ENCODE peak calls at places on chromosomes 6 and 20, in nine cellular contexts. M is nucleus accumbens; H is HT1080; W is activated T-cell treated with anti-CD3 and anti-CD28 coated beads, Interleukin-2, amount 50 U/mL, for 72 hours; J is psoas muscle; Q is naive thymus-derived CD4-positive, alpha-beta T cell; C is IMR-90; X is caudate nucleus; F is stimulated activated CD4-positive, alpha-beta T cell treated with anti-CD3 and anti-CD28 coated beads, Interleukin-2, amount 100 ng/mL, for 4 hours. V is an unnamed sample.

GRCh38 chr6:81713205-81713604 is 39.3 kb downstream of the TENT5A start:
- DNase-seq in M (no peak), H (no peak), W (no peak), J (no peak), Q (no peak), C (no peak), X (no peak), F (no peak), V (no peak)

GRCh38 chr6:105164418-105164817 is 15.4 kb downstream of the POPDC3 start:
- DNase-seq in M (no peak), H (peak; percentile 45), W (no peak), J (peak; percentile 42), Q (no peak), C (peak; percentile 53), X (no peak), F (no peak), V (no peak)

GRCh38 chr20:45752747-45753146 is 30.6 kb downstream of the SPINT4 start:
- DNase-seq in M (no peak), H (peak; percentile 49), W (peak; percentile 9), J (no peak), Q (no peak), C (peak; percentile 6), X (no peak), F (no peak), V (no peak)

GRCh38 chr6:147567141-147567805 is 58.8 kb downstream of the SAMD5 start:
- DNase-seq in M (no peak), H (no peak), W (no peak), J (no peak), Q (no peak), C (no peak), X (no peak), F (no peak), V (no peak)

GRCh38 chr20:25252686-25253421 is 5.0 kb downstream of the PYGB start:
- DNase-seq in M (no peak), H (no peak), W (no peak), J (no peak), Q (no peak), C (no peak), X (no peak), F (no peak), V (no peak)

GRCh38 chr20:47221036-47221625 is 135.4 kb downstream of the ZMYND8 start:
- DNase-seq in M (no peak), H (no peak), W (no peak), J (no peak), Q (no peak), C (no peak), X (no peak), F (no peak), V (no peak)

GRCh38 chr20:63315240-63315981 is 22.4 kb downstream of the COL20A1 start:
- DNase-seq in M (no peak), H (no peak), W (no peak), J (peak; percentile 11), Q (no peak), C (no peak), X (no peak), F (no peak), V (no peak)

GRCh38 chr6:32194825-32195651 is 2.6 kb upstream of the GPSM3 start:
- DNase-seq in M (no peak), H (peak; percentile 58), W (peak; percentile 37), J (no peak), Q (no peak), C (peak; percentile 62), X (peak; percentile 38), F (no peak), V (no peak)

GRCh38 chr20:38842017-38842416 is 36.5 kb downstream of the PPP1R16B start:
- DNase-seq in M (no peak), H (no peak), W (no peak), J (no peak), Q (no peak), C (no peak), X (no peak), F (no peak), V (no peak)

GRCh38 chr20:59441860-59442810 is 141.7 kb downstream of the EDN3 start:
- DNase-seq in M (no peak), H (no peak), W (no peak), J (no peak), Q (no peak), C (no peak), X (no peak), F (no peak), V (no peak)

GRCh38 chr6:35051393-35051792 is 89.7 kb downstream of the TCP11 start:
- DNase-seq in M (no peak), H (no peak), W (no peak), J (no peak), Q (no peak), C (no peak), X (no peak), F (no peak), V (no peak)

GRCh38 chr6:142941018-142941417 is 4.0 kb downstream of the HIVEP2 start:
- DNase-seq in M (no peak), H (no peak), W (no peak), J (no peak), Q (no peak), C (no peak), X (no peak), F (no peak), V (no peak)

GRCh38 chr6:23518294-23518693 is 607.7 kb upstream of the NRSN1 start:
- DNase-seq in M (no peak), H (no peak), W (no peak), J (no peak), Q (no peak), C (no peak), X (no peak), F (no peak), V (no peak)

GRCh38 chr20:41072099-41072798 is 43.6 kb downstream of the TOP1 start:
- DNase-seq in M (no peak), H (peak; percentile 86), W (no peak), J (peak; percentile 20), Q (no peak), C (peak; percentile 88), X (no peak), F (no peak), V (no peak)

GRCh38 chr20:4451487-4451886 is 270.2 kb upstream of the PRND start:
- DNase-seq in M (no peak), H (no peak), W (no peak), J (no peak), Q (no peak), C (no peak), X (no peak), F (no peak), V (no peak)

GRCh38 chr6:41535766-41536165 is 10.4 kb upstream of the FOXP4 start:
- DNase-seq in M (no peak), H (no peak), W (no peak), J (no peak), Q (no peak), C (no peak), X (no peak), F (no peak), V (no peak)

GRCh38 chr20:16476032-16476431 is 97.2 kb downstream of the KIF16B start:
- DNase-seq in M (no peak), H (peak; percentile 35), W (no peak), J (no peak), Q (peak; percentile 0), C (peak; percentile 62), X (no peak), F (no peak), V (no peak)

V was measured in NK-92 treated with Interleukin-12 subunit alpha and Interleukin-12 subunit beta, amount 100 ng/mL, for 24 hours.